ENCODE peak calls at places on chromosomes 1 and 21, in six cellular contexts. N, O, F, B, R and L are unnamed samples.

GRCh38 chr1:212816567-212817278 is 25.0 kb downstream of the TATDN3 start:
- DNase-seq in N (no peak), O (no peak), F (no peak), B (no peak), R (no peak), L (no peak)

GRCh38 chr1:41502912-41503311 is 18.4 kb upstream of the EDN2 start:
- DNase-seq in N (no peak), O (no peak), F (no peak), B (no peak), R (no peak), L (no peak)

GRCh38 chr21:30336596-30336995 is 898 bp downstream of the KRTAP27-1 start:
- DNase-seq in N (no peak), O (peak; percentile 7), F (peak; percentile 2), B (no peak), R (no peak), L (no peak)

GRCh38 chr1:223717695-223718363 is 5.5 kb downstream of the CAPN2 start:
- DNase-seq in N (no peak), O (no peak), F (no peak), B (no peak), R (no peak), L (no peak)

GRCh38 chr1:8142955-8143629 is 117.0 kb upstream of the ERRFI1 start:
- DNase-seq in N (no peak), O (peak; percentile 31), F (no peak), B (no peak), R (no peak), L (no peak)

GRCh38 chr1:8412183-8412831 is 94.4 kb downstream of the SLC45A1 start:
- DNase-seq in N (no peak), O (peak; percentile 94), F (no peak), B (no peak), R (peak; percentile 85), L (no peak)

GRCh38 chr1:108610073-108610472 is 50.2 kb downstream of the EEIG2 start:
- DNase-seq in N (no peak), O (no peak), F (no peak), B (no peak), R (no peak), L (no peak)

GRCh38 chr1:77044133-77044849 is 174.9 kb downstream of the PIGK start:
- DNase-seq in N (no peak), O (peak; percentile 48), F (peak; percentile 51), B (no peak), R (no peak), L (no peak)

GRCh38 chr1:214586621-214587020 is 16.4 kb upstream of the CENPF start:
- DNase-seq in N (no peak), O (no peak), F (no peak), B (no peak), R (no peak), L (no peak)

GRCh38 chr1:52424238-52424637 is 19.8 kb downstream of the PRPF38A start:
- DNase-seq in N (peak; percentile 15), O (no peak), F (no peak), B (no peak), R (no peak), L (no peak)

GRCh38 chr1:27366113-27366410 is 699 bp downstream of the MAP3K6 start:
- DNase-seq in N (no peak), O (peak; percentile 58), F (peak; percentile 66), B (peak; percentile 55), R (no peak), L (peak; percentile 75)

GRCh38 chr21:42307106-42307505 is 8.1 kb downstream of the TFF3 start:
- DNase-seq in N (no peak), O (no peak), F (no peak), B (no peak), R (no peak), L (no peak)

GRCh38 chr1:205883792-205884191 is 33.9 kb upstream of the PM20D1 start:
- DNase-seq in N (no peak), O (no peak), F (no peak), B (no peak), R (no peak), L (no peak)

GRCh38 chr1:9787702-9788101 is 36.1 kb downstream of the CLSTN1 start:
- DNase-seq in N (peak; percentile 28), O (no peak), F (no peak), B (no peak), R (no peak), L (no peak)

GRCh38 chr1:217910205-217910604 is 279.1 kb downstream of the SPATA17 start:
- DNase-seq in N (no peak), O (no peak), F (no peak), B (no peak), R (no peak), L (no peak)

GRCh38 chr1:53956308-53957168 is 10.4 kb downstream of the LRRC42 start:
- DNase-seq in N (no peak), O (peak; percentile 38), F (peak; percentile 21), B (no peak), R (no peak), L (no peak)

GRCh38 chr1:36729716-36730510 is 247.2 kb upstream of the CSF3R start:
- DNase-seq in N (no peak), O (no peak), F (no peak), B (no peak), R (no peak), L (no peak)

GRCh38 chr21:41133896-41134522 is 34.0 kb upstream of the BACE2 start:
- DNase-seq in N (no peak), O (peak; percentile 59), F (peak; percentile 44), B (no peak), R (peak; percentile 28), L (peak; percentile 30)
- TF ChIP-seq CTCF in N (no peak), O (peak; percentile 63), F (peak; percentile 74), B (peak; percentile 54), R (peak; percentile 77), L (no peak)

GRCh38 chr1:19484793-19485361 is 462 bp downstream of the CAPZB start:
- DNase-seq in N (no peak), O (no peak), F (peak; percentile 41), B (peak; percentile 30), R (no peak), L (peak; percentile 33)

GRCh38 chr1:19483261-19483660 is 2.1 kb downstream of the CAPZB start:
- DNase-seq in N (no peak), O (no peak), F (no peak), B (no peak), R (no peak), L (no peak)

GRCh38 chr1:19481826-19482398 is 3.4 kb downstream of the CAPZB start:
- DNase-seq in N (no peak), O (no peak), F (no peak), B (no peak), R (no peak), L (no peak)

GRCh38 chr1:19484338-19484792 is 974 bp downstream of the CAPZB start:
- DNase-seq in N (peak; percentile 19), O (no peak), F (peak; percentile 12), B (peak; percentile 15), R (no peak), L (peak; percentile 23)

GRCh38 chr1:19483691-19484090 is 1.6 kb downstream of the CAPZB start:
- DNase-seq in N (no peak), O (no peak), F (no peak), B (no peak), R (no peak), L (no peak)
- TF ChIP-seq CTCF in N (no peak), O (no peak), F (no peak), B (no peak), R (no peak), L (no peak)

DNA sequence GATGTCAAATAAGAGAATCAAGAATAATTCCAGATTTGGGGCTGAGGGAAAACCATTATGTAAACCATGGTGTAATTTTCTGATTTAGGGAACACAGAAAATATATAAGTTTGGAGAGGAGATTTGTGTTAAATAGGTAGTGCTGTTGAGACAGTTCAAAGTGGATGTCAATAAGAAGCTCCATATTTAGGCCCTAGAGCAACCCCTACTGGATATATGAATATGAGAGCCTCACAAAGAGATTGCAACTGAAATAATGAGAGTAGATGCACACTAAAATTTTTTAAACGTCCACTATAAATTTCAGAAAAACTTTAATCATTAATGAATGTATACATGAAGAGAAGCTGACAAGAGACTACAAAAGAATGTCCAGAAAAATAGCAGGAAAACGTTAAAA is 1447.8 kb upstream of the PRMT6 start:
- DNase-seq in N (no peak), O (peak; percentile 25), F (peak; percentile 2), B (no peak), R (no peak), L (no peak)
- TF ChIP-seq CTCF in N (no peak), O (peak; percentile 34), F (no peak), B (no peak), R (peak; percentile 22), L (no peak)

GRCh38 chr1:21956720-21957552 is 19.8 kb upstream of the HSPG2 start:
- DNase-seq in N (peak; percentile 44), O (peak; percentile 45), F (peak; percentile 95), B (no peak), R (no peak), L (no peak)
- TF ChIP-seq CTCF in N (no peak), O (no peak), F (no peak), B (no peak), R (no peak), L (no peak)

GRCh38 chr1:150162862-150163706 is 13.4 kb downstream of the PLEKHO1 start:
- DNase-seq in N (no peak), O (peak; percentile 99), F (peak; percentile 70), B (peak; percentile 57), R (no peak), L (peak; percentile 38)
- TF ChIP-seq CTCF in N (no peak), O (no peak), F (no peak), B (peak; percentile 37), R (no peak), L (no peak)

DNA sequence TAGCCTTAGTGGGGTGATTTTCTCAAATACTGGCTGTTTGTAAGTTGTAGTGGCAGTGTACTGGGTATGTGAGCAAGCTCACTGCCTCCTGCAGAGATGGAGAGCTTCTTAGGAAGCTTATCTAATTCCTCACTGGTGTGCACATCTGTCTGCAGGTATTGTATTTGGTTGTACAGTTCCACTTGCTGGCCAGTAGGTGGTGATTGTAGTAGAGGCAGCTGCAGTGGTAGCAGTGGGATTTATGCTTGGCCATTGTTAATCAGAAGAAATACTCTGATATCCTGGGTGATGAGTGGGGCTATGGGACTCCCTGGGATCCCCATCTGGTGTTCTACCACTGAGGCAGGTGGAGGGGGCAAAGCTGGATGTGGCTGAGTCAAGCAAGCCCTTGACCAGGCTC is 276.1 kb upstream of the SPAG17 start:
- DNase-seq in N (no peak), O (peak; percentile 1), F (no peak), B (no peak), R (no peak), L (no peak)
- TF ChIP-seq CTCF in N (no peak), O (peak; percentile 28), F (no peak), B (peak; percentile 31), R (no peak), L (peak; percentile 49)

DNA sequence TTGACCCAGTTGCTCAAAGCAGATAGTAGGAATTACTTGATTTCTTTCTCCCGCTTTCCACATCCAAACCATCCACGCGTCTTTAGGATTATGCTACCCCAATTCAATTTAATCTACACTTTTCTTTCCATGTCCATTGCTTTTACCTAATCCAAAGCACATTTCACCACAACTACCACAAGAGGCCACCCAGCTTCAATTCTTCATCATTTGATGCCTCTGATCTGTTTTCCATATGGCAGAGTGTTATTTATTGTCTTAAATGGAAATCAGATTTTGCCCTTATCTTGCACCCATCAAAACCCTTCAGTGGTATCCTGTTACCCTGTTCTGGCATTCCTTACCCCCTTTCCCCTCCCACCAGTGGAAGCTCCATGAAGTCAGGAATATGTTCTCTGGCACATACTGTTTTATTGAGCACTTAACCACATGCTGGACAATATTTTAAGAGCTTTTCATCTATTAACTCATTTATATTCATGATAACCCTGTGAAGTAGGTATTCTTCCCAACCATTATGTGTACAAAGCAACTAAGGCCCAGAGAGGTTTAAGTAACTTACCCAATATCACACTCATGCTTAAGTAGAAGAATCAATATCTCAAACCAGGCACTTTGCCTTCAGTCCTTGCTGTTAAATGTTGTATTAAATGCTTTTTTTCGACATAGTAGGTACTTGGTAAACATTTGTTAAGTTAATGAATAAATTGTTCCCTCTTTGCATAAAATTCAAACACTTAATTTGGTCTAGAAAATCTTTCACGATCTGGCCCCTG is 34.6 kb downstream of the CLIC4 start:
- DNase-seq in N (no peak), O (no peak), F (no peak), B (no peak), R (no peak), L (no peak)
- TF ChIP-seq CTCF in N (no peak), O (peak; percentile 7), F (no peak), B (no peak), R (no peak), L (no peak)